ENCODE peak calls at places on chromosomes 2 and 18, in four cellular contexts. One of them, this sample, is unnamed.

GRCh38 chr18:26663001-26663400 is 114.6 kb upstream of the KCTD1 start:
- DNase-seq in K562: no peak
- DNase-seq in HCT116: no peak
- DNase-seq in HepG2: no peak
- DNase-seq in this sample: no peak

GRCh38 chr2:128765822-128766221 is 447.2 kb upstream of the HS6ST1 start:
- DNase-seq in K562: no peak
- DNase-seq in HCT116: no peak
- DNase-seq in HepG2: no peak
- DNase-seq in this sample: no peak

GRCh38 chr18:40976050-40976449 is 979.0 kb upstream of the PIK3C3 start:
- DNase-seq in K562: no peak
- DNase-seq in HCT116: no peak
- DNase-seq in HepG2: no peak
- DNase-seq in this sample: no peak

GRCh38 chr2:217291259-217291658 is 431.4 kb upstream of the TNP1 start:
- DNase-seq in K562: no peak
- DNase-seq in HCT116: no peak
- DNase-seq in HepG2: no peak
- DNase-seq in this sample: no peak

GRCh38 chr2:67760995-67761394 is 301.8 kb downstream of the C1D start:
- DNase-seq in K562: no peak
- DNase-seq in HCT116: no peak
- DNase-seq in HepG2: no peak
- DNase-seq in this sample: no peak

GRCh38 chr2:239911630-239912071 is 113.5 kb downstream of the NDUFA10 start:
- DNase-seq in K562: peak
- DNase-seq in HCT116: no peak
- DNase-seq in HepG2: no peak
- DNase-seq in this sample: no peak

GRCh38 chr2:167534443-167534842 is 646.2 kb downstream of the XIRP2 start:
- DNase-seq in K562: no peak
- DNase-seq in HCT116: no peak
- DNase-seq in HepG2: no peak
- DNase-seq in this sample: no peak

GRCh38 chr2:152244241-152244640 is 68.7 kb upstream of the STAM2 start:
- DNase-seq in K562: no peak
- DNase-seq in HCT116: no peak
- DNase-seq in HepG2: no peak
- DNase-seq in this sample: no peak

GRCh38 chr18:58499527-58499926 is 129.4 kb downstream of the ALPK2 start:
- DNase-seq in K562: no peak
- DNase-seq in HCT116: no peak
- DNase-seq in HepG2: no peak
- DNase-seq in this sample: no peak

GRCh38 chr2:24818721-24819167 is 25.5 kb downstream of the CENPO start:
- DNase-seq in K562: peak
- DNase-seq in HCT116: no peak
- DNase-seq in HepG2: no peak
- DNase-seq in this sample: no peak

GRCh38 chr2:20071397-20072383 is 20.3 kb upstream of the LAPTM4A start:
- DNase-seq in K562: no peak
- DNase-seq in HCT116: no peak
- DNase-seq in HepG2: peak
- DNase-seq in this sample: no peak

GRCh38 chr2:216279459-216279858 is 92.8 kb downstream of the MARCHF4 start:
- DNase-seq in K562: no peak
- DNase-seq in HCT116: no peak
- DNase-seq in HepG2: no peak
- DNase-seq in this sample: no peak

GRCh38 chr2:110873597-110874525 is 141.5 kb downstream of the ACOXL start:
- DNase-seq in K562: no peak
- DNase-seq in HCT116: no peak
- DNase-seq in HepG2: no peak
- DNase-seq in this sample: no peak

GRCh38 chr2:118993392-118993752 is 51.4 kb downstream of the MARCO start:
- DNase-seq in K562: no peak
- DNase-seq in HCT116: no peak
- DNase-seq in HepG2: no peak
- DNase-seq in this sample: no peak

GRCh38 chr2:73931531-73932500 is 5.1 kb downstream of the DGUOK start:
- DNase-seq in K562: no peak
- DNase-seq in HCT116: no peak
- DNase-seq in HepG2: no peak
- DNase-seq in this sample: no peak

GRCh38 chr2:111118455-111119003 is 2.2 kb upstream of the BCL2L11 start:
- DNase-seq in K562: no peak
- DNase-seq in HCT116: no peak
- DNase-seq in HepG2: no peak
- DNase-seq in this sample: no peak

GRCh38 chr2:74481432-74481831 is 1.4 kb downstream of the CCDC142 start:
- DNase-seq in K562: no peak
- DNase-seq in HCT116: no peak
- DNase-seq in HepG2: no peak
- DNase-seq in this sample: no peak

GRCh38 chr2:151775057-151775740 is 40.9 kb upstream of the NEB start:
- DNase-seq in K562: peak
- DNase-seq in HCT116: no peak
- DNase-seq in HepG2: no peak
- DNase-seq in this sample: no peak

GRCh38 chr2:215619989-215620388 is 184.1 kb upstream of the FN1 start:
- DNase-seq in K562: peak
- DNase-seq in HCT116: peak
- DNase-seq in HepG2: no peak
- DNase-seq in this sample: no peak

GRCh38 chr2:166091439-166091838 is 36.4 kb downstream of the SCN1A start:
- DNase-seq in K562: peak
- DNase-seq in HCT116: no peak
- DNase-seq in HepG2: no peak
- DNase-seq in this sample: no peak

GRCh38 chr2:102033028-102033749 is 41.4 kb downstream of the IL1R2 start:
- DNase-seq in K562: peak
- DNase-seq in HCT116: no peak
- DNase-seq in HepG2: peak
- DNase-seq in this sample: no peak

GRCh38 chr18:55243852-55244251 is 284.6 kb upstream of the CCDC68 start:
- DNase-seq in K562: no peak
- DNase-seq in HCT116: no peak
- DNase-seq in HepG2: no peak
- DNase-seq in this sample: no peak

GRCh38 chr2:180677200-180677599 is 303.2 kb upstream of the UBE2E3 start:
- DNase-seq in K562: no peak
- DNase-seq in HCT116: no peak
- DNase-seq in HepG2: no peak
- DNase-seq in this sample: no peak

GRCh38 chr2:85886585-85886984 is 2.2 kb downstream of the ST3GAL5 start:
- DNase-seq in K562: peak
- DNase-seq in HCT116: no peak
- DNase-seq in HepG2: no peak
- DNase-seq in this sample: no peak

GRCh38 chr18:13501896-13502295 is 224.5 kb downstream of the FAM210A start:
- DNase-seq in K562: no peak
- DNase-seq in HCT116: no peak
- DNase-seq in HepG2: no peak
- DNase-seq in this sample: no peak

GRCh38 chr2:149360106-149360505 is 29.7 kb downstream of the LYPD6 start:
- DNase-seq in K562: no peak
- DNase-seq in HCT116: no peak
- DNase-seq in HepG2: no peak
- DNase-seq in this sample: no peak

GRCh38 chr2:60368437-60368836 is 185.0 kb downstream of the BCL11A start:
- DNase-seq in K562: no peak
- DNase-seq in HCT116: no peak
- DNase-seq in HepG2: no peak
- DNase-seq in this sample: no peak

GRCh38 chr2:27251786-27252185 is 11.1 kb downstream of the SLC30A3 start:
- DNase-seq in K562: no peak
- DNase-seq in HCT116: no peak
- DNase-seq in HepG2: no peak
- DNase-seq in this sample: no peak

GRCh38 chr18:61606068-61606660 is 272.9 kb downstream of the CDH20 start:
- DNase-seq in K562: no peak
- DNase-seq in HCT116: no peak
- DNase-seq in HepG2: no peak
- DNase-seq in this sample: no peak

GRCh38 chr2:170525566-170525900 is 189.6 kb upstream of the SP5 start:
- DNase-seq in K562: peak
- DNase-seq in HCT116: peak
- DNase-seq in HepG2: peak
- DNase-seq in this sample: peak

GRCh38 chr2:86368181-86368824 is 30.9 kb upstream of the REEP1 start:
- DNase-seq in K562: peak
- DNase-seq in HCT116: peak
- DNase-seq in HepG2: peak
- DNase-seq in this sample: peak

GRCh38 chr2:23384551-23385349 is at the start of gene KLHL29:
- DNase-seq in K562: peak
- DNase-seq in HCT116: no peak
- DNase-seq in HepG2: no peak
- DNase-seq in this sample: no peak

GRCh38 chr2:41750829-41751228 is 297.0 kb upstream of the PKDCC start:
- DNase-seq in K562: no peak
- DNase-seq in HCT116: no peak
- DNase-seq in HepG2: no peak
- DNase-seq in this sample: no peak

GRCh38 chr2:112085916-112086669 is 31.0 kb downstream of the TMEM87B start:
- DNase-seq in K562: no peak
- DNase-seq in HCT116: no peak
- DNase-seq in HepG2: no peak
- DNase-seq in this sample: no peak

GRCh38 chr2:67510745-67511144 is 113.6 kb downstream of the ETAA1 start:
- DNase-seq in K562: no peak
- DNase-seq in HCT116: no peak
- DNase-seq in HepG2: no peak
- DNase-seq in this sample: no peak

GRCh38 chr18:42373584-42373983 is 418.6 kb downstream of the PIK3C3 start:
- DNase-seq in K562: no peak
- DNase-seq in HCT116: no peak
- DNase-seq in HepG2: no peak
- DNase-seq in this sample: no peak

GRCh38 chr2:170715062-170715931 is at the start of gene SP5:
- DNase-seq in K562: peak
- DNase-seq in HCT116: peak
- DNase-seq in HepG2: peak
- DNase-seq in this sample: no peak

GRCh38 chr18:48946329-48946835 is 4.4 kb downstream of the SMAD7 start:
- DNase-seq in K562: no peak
- DNase-seq in HCT116: no peak
- DNase-seq in HepG2: peak
- DNase-seq in this sample: no peak

DNA sequence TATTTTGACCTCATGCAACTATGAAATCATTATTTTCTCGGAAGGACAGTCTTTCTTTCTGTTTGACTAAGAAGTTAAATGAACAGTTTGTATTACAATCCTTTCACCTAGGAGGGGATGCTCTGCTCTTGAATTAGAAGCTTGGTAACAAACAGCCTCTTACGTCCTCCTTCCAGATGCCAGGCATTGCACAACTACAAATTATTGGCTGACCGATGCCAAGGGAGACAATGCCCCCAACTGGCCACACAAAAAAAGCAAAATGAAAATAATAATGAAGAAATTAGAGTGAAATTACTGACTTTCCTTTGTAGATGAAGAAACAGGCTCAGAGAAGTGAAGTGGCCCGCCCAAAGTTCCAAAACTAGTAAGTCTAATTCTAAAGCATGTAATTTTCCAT is 177.9 kb downstream of the CYRIA start:
- DNase-seq in K562: peak
- DNase-seq in HCT116: no peak
- DNase-seq in HepG2: peak
- DNase-seq in this sample: no peak
- TF ChIP-seq TCF7L2 in K562: no peak
- TF ChIP-seq TCF7L2 in HCT116: no peak
- TF ChIP-seq TCF7L2 in HepG2: no peak
- TF ChIP-seq TCF7L2 in this sample: no peak

DNA sequence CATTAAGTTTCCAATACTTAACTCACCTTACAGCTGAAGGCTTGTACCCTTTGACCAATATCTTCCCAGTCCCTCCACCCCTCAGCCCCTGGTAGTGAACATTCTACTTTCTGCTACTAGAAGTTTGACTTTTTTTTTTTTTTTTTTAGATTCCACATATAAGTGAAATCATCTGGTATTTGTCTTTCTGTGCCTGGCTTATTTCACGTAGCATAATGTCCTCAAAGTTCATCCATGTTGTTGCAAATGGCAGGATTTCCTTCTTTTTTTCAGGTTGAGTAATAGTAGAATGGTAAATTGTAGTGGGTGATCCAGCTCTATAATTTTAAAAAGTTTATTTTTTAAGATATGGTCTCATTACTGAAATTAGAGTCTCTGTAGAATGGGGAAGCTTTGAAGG is 316.0 kb downstream of the MTX2 start:
- DNase-seq in K562: no peak
- DNase-seq in HCT116: no peak
- DNase-seq in HepG2: no peak
- DNase-seq in this sample: no peak
- TF ChIP-seq TCF7L2 in K562: no peak
- TF ChIP-seq TCF7L2 in HCT116: no peak
- TF ChIP-seq TCF7L2 in HepG2: no peak
- TF ChIP-seq TCF7L2 in this sample: no peak

GRCh38 chr2:120225549-120226065 is 2.4 kb upstream of the TMEM185B start:
- DNase-seq in K562: no peak
- DNase-seq in HCT116: no peak
- DNase-seq in HepG2: no peak
- DNase-seq in this sample: no peak
- TF ChIP-seq TCF7L2 in K562: no peak
- TF ChIP-seq TCF7L2 in HCT116: no peak
- TF ChIP-seq TCF7L2 in HepG2: no peak
- TF ChIP-seq TCF7L2 in this sample: no peak

GRCh38 chr2:208407667-208408066 is 1.1 kb downstream of the PTH2R start:
- DNase-seq in K562: peak
- DNase-seq in HCT116: no peak
- DNase-seq in HepG2: peak
- DNase-seq in this sample: no peak
- TF ChIP-seq TCF7L2 in K562: no peak
- TF ChIP-seq TCF7L2 in HCT116: no peak
- TF ChIP-seq TCF7L2 in HepG2: no peak
- TF ChIP-seq TCF7L2 in this sample: no peak

DNA sequence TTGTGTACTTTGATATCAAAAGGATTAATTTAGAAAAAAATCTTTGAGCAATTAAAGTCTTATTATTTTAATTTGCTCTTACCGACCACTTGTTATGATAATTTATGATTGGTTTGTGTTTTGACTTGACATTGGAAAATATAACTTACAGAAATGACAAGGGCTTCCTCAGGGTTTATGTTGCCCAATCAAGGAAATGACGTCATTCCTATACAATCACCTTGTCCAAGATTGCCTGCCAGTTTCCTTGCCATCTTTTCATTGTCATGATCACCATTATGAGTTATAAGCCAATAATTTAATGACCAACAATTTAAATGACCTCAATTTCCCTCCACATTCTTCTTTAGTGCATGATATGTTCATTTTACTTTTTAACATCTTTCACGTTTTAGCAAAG is 351.8 kb upstream of the TMEFF2 start:
- DNase-seq in K562: no peak
- DNase-seq in HCT116: no peak
- DNase-seq in HepG2: no peak
- DNase-seq in this sample: no peak
- TF ChIP-seq TCF7L2 in K562: no peak
- TF ChIP-seq TCF7L2 in HCT116: no peak
- TF ChIP-seq TCF7L2 in HepG2: no peak
- TF ChIP-seq TCF7L2 in this sample: no peak

This sample was measured in Panc1.